ENCODE peak calls at places on chromosomes 11 and 22, in eight cellular contexts. One of them, this sample, is unnamed.
A peak's percentile ranks its signal among the peaks of the same experiment; 100 is the strongest.

GRCh38 chr11:102085864-102086551 is 24.2 kb upstream of the YAP1 start:
- DNase-seq in G401: no peak
- DNase-seq in lung microvascular endothelial cell: no peak
- DNase-seq in dermis microvascular lymphatic vessel endothelial cell: no peak
- DNase-seq in left colon: no peak
- DNase-seq in retina: no peak
- DNase-seq in cardiac septum: no peak
- DNase-seq in MCF 10A: no peak
- DNase-seq in this sample: no peak

GRCh38 chr11:124612567-124613245 is 1.5 kb downstream of the PANX3 start:
- DNase-seq in G401: no peak
- DNase-seq in MCF 10A: no peak
- DNase-seq in lung microvascular endothelial cell: no peak
- DNase-seq in cardiac septum: no peak
- DNase-seq in retina: peak; percentile 13
- DNase-seq in dermis microvascular lymphatic vessel endothelial cell: no peak
- DNase-seq in left colon: no peak
- DNase-seq in this sample: no peak

GRCh38 chr11:92035488-92035887 is 189.1 kb upstream of the FAT3 start:
- DNase-seq in retina: no peak
- DNase-seq in MCF 10A: peak; percentile 79
- DNase-seq in lung microvascular endothelial cell: no peak
- DNase-seq in cardiac septum: no peak
- DNase-seq in left colon: no peak
- DNase-seq in G401: no peak
- DNase-seq in dermis microvascular lymphatic vessel endothelial cell: no peak
- DNase-seq in this sample: no peak

GRCh38 chr22:49599691-49600451 is 227.8 kb downstream of the BRD1 start:
- DNase-seq in dermis microvascular lymphatic vessel endothelial cell: no peak
- DNase-seq in G401: no peak
- DNase-seq in retina: no peak
- DNase-seq in cardiac septum: peak; percentile 58
- DNase-seq in lung microvascular endothelial cell: no peak
- DNase-seq in left colon: no peak
- DNase-seq in MCF 10A: no peak
- DNase-seq in this sample: no peak

GRCh38 chr11:44788536-44789227 is 61.9 kb downstream of the TSPAN18 start:
- DNase-seq in lung microvascular endothelial cell: peak; percentile 60
- DNase-seq in retina: no peak
- DNase-seq in MCF 10A: no peak
- DNase-seq in dermis microvascular lymphatic vessel endothelial cell: peak; percentile 68
- DNase-seq in cardiac septum: peak; percentile 38
- DNase-seq in left colon: no peak
- DNase-seq in G401: no peak
- DNase-seq in this sample: no peak

GRCh38 chr11:21411114-21411513 is 741.7 kb downstream of the NELL1 start:
- DNase-seq in lung microvascular endothelial cell: no peak
- DNase-seq in MCF 10A: no peak
- DNase-seq in retina: no peak
- DNase-seq in dermis microvascular lymphatic vessel endothelial cell: no peak
- DNase-seq in cardiac septum: no peak
- DNase-seq in left colon: no peak
- DNase-seq in G401: no peak
- DNase-seq in this sample: no peak

GRCh38 chr11:47236482-47236881 is 12.1 kb downstream of the ACP2 start:
- DNase-seq in lung microvascular endothelial cell: no peak
- DNase-seq in left colon: no peak
- DNase-seq in retina: no peak
- DNase-seq in MCF 10A: peak; percentile 59
- DNase-seq in cardiac septum: no peak
- DNase-seq in G401: peak; percentile 35
- DNase-seq in dermis microvascular lymphatic vessel endothelial cell: peak; percentile 71
- DNase-seq in this sample: no peak

GRCh38 chr22:23715811-23716355 is 25.1 kb downstream of the RGL4 start:
- DNase-seq in cardiac septum: no peak
- DNase-seq in dermis microvascular lymphatic vessel endothelial cell: no peak
- DNase-seq in left colon: no peak
- DNase-seq in retina: no peak
- DNase-seq in lung microvascular endothelial cell: no peak
- DNase-seq in G401: no peak
- DNase-seq in MCF 10A: no peak
- DNase-seq in this sample: no peak

GRCh38 chr11:12216542-12217422 is 106.4 kb downstream of the MICAL2 start:
- DNase-seq in dermis microvascular lymphatic vessel endothelial cell: peak; percentile 70
- DNase-seq in cardiac septum: no peak
- DNase-seq in MCF 10A: no peak
- DNase-seq in left colon: peak; percentile 77
- DNase-seq in lung microvascular endothelial cell: no peak
- DNase-seq in retina: no peak
- DNase-seq in G401: no peak
- DNase-seq in this sample: no peak

GRCh38 chr11:45089251-45089650 is 57.2 kb upstream of the PRDM11 start:
- DNase-seq in retina: no peak
- DNase-seq in left colon: no peak
- DNase-seq in lung microvascular endothelial cell: no peak
- DNase-seq in dermis microvascular lymphatic vessel endothelial cell: no peak
- DNase-seq in cardiac septum: peak; percentile 87
- DNase-seq in G401: peak; percentile 99
- DNase-seq in MCF 10A: peak; percentile 86
- DNase-seq in this sample: no peak

GRCh38 chr22:46183733-46184132 is 33.4 kb downstream of the PPARA start:
- DNase-seq in cardiac septum: no peak
- DNase-seq in MCF 10A: no peak
- DNase-seq in retina: no peak
- DNase-seq in lung microvascular endothelial cell: no peak
- DNase-seq in G401: no peak
- DNase-seq in left colon: no peak
- DNase-seq in dermis microvascular lymphatic vessel endothelial cell: no peak
- DNase-seq in this sample: no peak

GRCh38 chr11:126817096-126817495 is 183.5 kb downstream of the KIRREL3 start:
- DNase-seq in dermis microvascular lymphatic vessel endothelial cell: no peak
- DNase-seq in lung microvascular endothelial cell: no peak
- DNase-seq in G401: no peak
- DNase-seq in left colon: no peak
- DNase-seq in cardiac septum: no peak
- DNase-seq in MCF 10A: no peak
- DNase-seq in retina: no peak
- DNase-seq in this sample: no peak

GRCh38 chr22:35634015-35634414 is 14.2 kb upstream of the APOL6 start:
- DNase-seq in MCF 10A: no peak
- DNase-seq in G401: no peak
- DNase-seq in lung microvascular endothelial cell: no peak
- DNase-seq in left colon: no peak
- DNase-seq in cardiac septum: peak; percentile 46
- DNase-seq in retina: no peak
- DNase-seq in dermis microvascular lymphatic vessel endothelial cell: no peak
- DNase-seq in this sample: no peak

GRCh38 chr11:133153031-133153430 is 379.3 kb downstream of the OPCML start:
- DNase-seq in lung microvascular endothelial cell: no peak
- DNase-seq in retina: peak; percentile 53
- DNase-seq in left colon: no peak
- DNase-seq in G401: no peak
- DNase-seq in cardiac septum: no peak
- DNase-seq in dermis microvascular lymphatic vessel endothelial cell: no peak
- DNase-seq in MCF 10A: no peak
- DNase-seq in this sample: no peak

GRCh38 chr11:2541881-2542361 is 97.1 kb downstream of the KCNQ1 start:
- DNase-seq in MCF 10A: no peak
- DNase-seq in dermis microvascular lymphatic vessel endothelial cell: no peak
- DNase-seq in G401: no peak
- DNase-seq in retina: no peak
- DNase-seq in cardiac septum: peak; percentile 41
- DNase-seq in lung microvascular endothelial cell: no peak
- DNase-seq in left colon: no peak
- DNase-seq in this sample: no peak

GRCh38 chr11:88414385-88414861 is 76.9 kb upstream of the CTSC start:
- DNase-seq in MCF 10A: peak; percentile 83
- DNase-seq in left colon: peak; percentile 16
- DNase-seq in retina: no peak
- DNase-seq in dermis microvascular lymphatic vessel endothelial cell: peak; percentile 93
- DNase-seq in cardiac septum: no peak
- DNase-seq in lung microvascular endothelial cell: peak; percentile 58
- DNase-seq in G401: no peak
- DNase-seq in this sample: no peak

GRCh38 chr22:19361501-19362103 is 69.9 kb downstream of the HIRA start:
- DNase-seq in cardiac septum: no peak
- DNase-seq in lung microvascular endothelial cell: no peak
- DNase-seq in G401: no peak
- DNase-seq in left colon: no peak
- DNase-seq in retina: no peak
- DNase-seq in dermis microvascular lymphatic vessel endothelial cell: no peak
- DNase-seq in MCF 10A: no peak
- DNase-seq in this sample: peak; percentile 50

GRCh38 chr11:9600651-9601040 is 27.2 kb downstream of the WEE1 start:
- DNase-seq in lung microvascular endothelial cell: no peak
- DNase-seq in retina: no peak
- DNase-seq in cardiac septum: no peak
- DNase-seq in left colon: no peak
- DNase-seq in dermis microvascular lymphatic vessel endothelial cell: no peak
- DNase-seq in MCF 10A: no peak
- DNase-seq in G401: no peak
- DNase-seq in this sample: no peak

GRCh38 chr22:20435436-20436308 is 2.0 kb downstream of the SCARF2 start:
- DNase-seq in G401: no peak
- DNase-seq in lung microvascular endothelial cell: no peak
- DNase-seq in retina: no peak
- DNase-seq in left colon: no peak
- DNase-seq in MCF 10A: no peak
- DNase-seq in cardiac septum: no peak
- DNase-seq in dermis microvascular lymphatic vessel endothelial cell: no peak
- DNase-seq in this sample: no peak

GRCh38 chr11:116980136-116980793 is 118.0 kb downstream of the SIK3 start:
- DNase-seq in dermis microvascular lymphatic vessel endothelial cell: no peak
- DNase-seq in retina: no peak
- DNase-seq in cardiac septum: no peak
- DNase-seq in left colon: no peak
- DNase-seq in MCF 10A: no peak
- DNase-seq in G401: no peak
- DNase-seq in lung microvascular endothelial cell: no peak
- DNase-seq in this sample: peak; percentile 24

GRCh38 chr22:48612077-48612995 is 1215.3 kb downstream of the BRD1 start:
- DNase-seq in retina: no peak
- DNase-seq in dermis microvascular lymphatic vessel endothelial cell: no peak
- DNase-seq in left colon: no peak
- DNase-seq in cardiac septum: no peak
- DNase-seq in MCF 10A: no peak
- DNase-seq in G401: no peak
- DNase-seq in lung microvascular endothelial cell: no peak
- DNase-seq in this sample: no peak

GRCh38 chr11:97414801-97415200 is 1025.0 kb downstream of the JRKL start:
- DNase-seq in cardiac septum: no peak
- DNase-seq in MCF 10A: no peak
- DNase-seq in left colon: no peak
- DNase-seq in dermis microvascular lymphatic vessel endothelial cell: no peak
- DNase-seq in lung microvascular endothelial cell: no peak
- DNase-seq in retina: no peak
- DNase-seq in G401: no peak
- DNase-seq in this sample: no peak

GRCh38 chr22:40018051-40018450 is 23.3 kb downstream of the FAM83F start:
- DNase-seq in G401: no peak
- DNase-seq in lung microvascular endothelial cell: no peak
- DNase-seq in retina: no peak
- DNase-seq in cardiac septum: no peak
- DNase-seq in dermis microvascular lymphatic vessel endothelial cell: no peak
- DNase-seq in MCF 10A: no peak
- DNase-seq in left colon: no peak
- DNase-seq in this sample: no peak

GRCh38 chr22:36330655-36331305 is 57.0 kb downstream of the MYH9 start:
- DNase-seq in G401: peak; percentile 45
- DNase-seq in cardiac septum: peak; percentile 87
- DNase-seq in lung microvascular endothelial cell: peak; percentile 88
- DNase-seq in dermis microvascular lymphatic vessel endothelial cell: peak; percentile 81
- DNase-seq in MCF 10A: no peak
- DNase-seq in retina: no peak
- DNase-seq in left colon: no peak
- DNase-seq in this sample: no peak

GRCh38 chr11:33778682-33779081 is 4.4 kb upstream of the FBXO3 start:
- DNase-seq in dermis microvascular lymphatic vessel endothelial cell: no peak
- DNase-seq in cardiac septum: no peak
- DNase-seq in G401: peak; percentile 91
- DNase-seq in left colon: no peak
- DNase-seq in MCF 10A: no peak
- DNase-seq in retina: peak; percentile 68
- DNase-seq in lung microvascular endothelial cell: no peak
- DNase-seq in this sample: no peak

GRCh38 chr22:50014655-50015401 is 2.3 kb upstream of the IL17REL start:
- DNase-seq in cardiac septum: peak; percentile 41
- DNase-seq in dermis microvascular lymphatic vessel endothelial cell: no peak
- DNase-seq in retina: peak; percentile 54
- DNase-seq in G401: no peak
- DNase-seq in MCF 10A: no peak
- DNase-seq in left colon: no peak
- DNase-seq in lung microvascular endothelial cell: peak; percentile 24
- DNase-seq in this sample: peak; percentile 51

GRCh38 chr11:73085189-73085875 is 56.8 kb downstream of the FCHSD2 start:
- DNase-seq in left colon: no peak
- DNase-seq in retina: no peak
- DNase-seq in G401: no peak
- DNase-seq in dermis microvascular lymphatic vessel endothelial cell: peak; percentile 16
- DNase-seq in lung microvascular endothelial cell: no peak
- DNase-seq in cardiac septum: no peak
- DNase-seq in MCF 10A: peak; percentile 9
- DNase-seq in this sample: no peak

GRCh38 chr11:19441752-19442553 is 201.2 kb upstream of the E2F8 start:
- DNase-seq in dermis microvascular lymphatic vessel endothelial cell: peak; percentile 95
- DNase-seq in cardiac septum: no peak
- DNase-seq in lung microvascular endothelial cell: peak; percentile 72
- DNase-seq in G401: no peak
- DNase-seq in left colon: no peak
- DNase-seq in MCF 10A: peak; percentile 94
- DNase-seq in retina: no peak
- DNase-seq in this sample: peak; percentile 34

GRCh38 chr11:65539401-65540289 is 14.8 kb downstream of the SCYL1 start:
- DNase-seq in MCF 10A: no peak
- DNase-seq in lung microvascular endothelial cell: no peak
- DNase-seq in cardiac septum: no peak
- DNase-seq in retina: peak; percentile 57
- DNase-seq in dermis microvascular lymphatic vessel endothelial cell: peak; percentile 16
- DNase-seq in G401: peak; percentile 24
- DNase-seq in left colon: peak; percentile 85
- DNase-seq in this sample: peak; percentile 89